ENCODE peak calls at places on chromosomes 6 and 20, in eight cellular contexts. One of them, this sample, is unnamed.

GRCh38 chr6:87124074-87124473 is 29.2 kb upstream of the CGA start:
- DNase-seq in heart left ventricle: no peak
- DNase-seq in fibroblast of the aortic adventitia: no peak
- DNase-seq in lower lobe of right lung: no peak
- DNase-seq in HCT116: no peak
- DNase-seq in suprapubic skin: no peak
- DNase-seq in endothelial cell of umbilical vein: no peak
- DNase-seq in endothelial cell: no peak
- DNase-seq in this sample: no peak

GRCh38 chr6:5333653-5334052 is 72.3 kb downstream of the FARS2 start:
- DNase-seq in endothelial cell: no peak
- DNase-seq in HCT116: no peak
- DNase-seq in endothelial cell of umbilical vein: no peak
- DNase-seq in heart left ventricle: no peak
- DNase-seq in fibroblast of the aortic adventitia: peak
- DNase-seq in lower lobe of right lung: no peak
- DNase-seq in suprapubic skin: no peak
- DNase-seq in this sample: no peak

GRCh38 chr20:40687384-40688128 is 1.5 kb downstream of the MAFB start:
- DNase-seq in fibroblast of the aortic adventitia: peak
- DNase-seq in HCT116: no peak
- DNase-seq in heart left ventricle: peak
- DNase-seq in endothelial cell: peak
- DNase-seq in endothelial cell of umbilical vein: peak
- DNase-seq in suprapubic skin: peak
- DNase-seq in lower lobe of right lung: peak
- DNase-seq in this sample: no peak

GRCh38 chr6:56222509-56222908 is 24.9 kb downstream of the COL21A1 start:
- DNase-seq in suprapubic skin: no peak
- DNase-seq in HCT116: no peak
- DNase-seq in endothelial cell: no peak
- DNase-seq in lower lobe of right lung: no peak
- DNase-seq in heart left ventricle: no peak
- DNase-seq in endothelial cell of umbilical vein: no peak
- DNase-seq in fibroblast of the aortic adventitia: peak
- DNase-seq in this sample: no peak

GRCh38 chr6:142551145-142551811 is 249.5 kb downstream of the ADGRG6 start:
- DNase-seq in lower lobe of right lung: no peak
- DNase-seq in suprapubic skin: no peak
- DNase-seq in heart left ventricle: no peak
- DNase-seq in endothelial cell: no peak
- DNase-seq in HCT116: peak
- DNase-seq in endothelial cell of umbilical vein: no peak
- DNase-seq in fibroblast of the aortic adventitia: no peak
- DNase-seq in this sample: no peak

GRCh38 chr20:7696311-7696710 is 243.9 kb downstream of the HAO1 start:
- DNase-seq in heart left ventricle: no peak
- DNase-seq in fibroblast of the aortic adventitia: peak
- DNase-seq in lower lobe of right lung: no peak
- DNase-seq in HCT116: no peak
- DNase-seq in endothelial cell of umbilical vein: peak
- DNase-seq in suprapubic skin: no peak
- DNase-seq in endothelial cell: no peak
- DNase-seq in this sample: no peak

GRCh38 chr6:11702039-11702795 is 76.4 kb downstream of the ADTRP start:
- DNase-seq in fibroblast of the aortic adventitia: peak
- DNase-seq in lower lobe of right lung: no peak
- DNase-seq in heart left ventricle: peak
- DNase-seq in HCT116: no peak
- DNase-seq in endothelial cell: no peak
- DNase-seq in suprapubic skin: no peak
- DNase-seq in endothelial cell of umbilical vein: no peak
- DNase-seq in this sample: no peak

GRCh38 chr6:1063671-1064355 is 248.1 kb upstream of the FOXQ1 start:
- DNase-seq in endothelial cell: no peak
- DNase-seq in heart left ventricle: no peak
- DNase-seq in HCT116: no peak
- DNase-seq in endothelial cell of umbilical vein: no peak
- DNase-seq in fibroblast of the aortic adventitia: peak
- DNase-seq in suprapubic skin: no peak
- DNase-seq in lower lobe of right lung: no peak
- DNase-seq in this sample: no peak

GRCh38 chr6:47093169-47093568 is 51.0 kb upstream of the ADGRF1 start:
- DNase-seq in endothelial cell of umbilical vein: no peak
- DNase-seq in heart left ventricle: no peak
- DNase-seq in endothelial cell: no peak
- DNase-seq in lower lobe of right lung: no peak
- DNase-seq in suprapubic skin: no peak
- DNase-seq in HCT116: no peak
- DNase-seq in fibroblast of the aortic adventitia: no peak
- DNase-seq in this sample: no peak

GRCh38 chr6:137878810-137879285 is 11.8 kb downstream of the TNFAIP3 start:
- DNase-seq in suprapubic skin: peak
- DNase-seq in heart left ventricle: peak
- DNase-seq in lower lobe of right lung: peak
- DNase-seq in endothelial cell: peak
- DNase-seq in HCT116: no peak
- DNase-seq in endothelial cell of umbilical vein: no peak
- DNase-seq in fibroblast of the aortic adventitia: no peak
- DNase-seq in this sample: no peak

GRCh38 chr6:143772110-143772509 is 71.0 kb upstream of the LTV1 start:
- DNase-seq in HCT116: no peak
- DNase-seq in endothelial cell of umbilical vein: no peak
- DNase-seq in suprapubic skin: no peak
- DNase-seq in heart left ventricle: no peak
- DNase-seq in endothelial cell: no peak
- DNase-seq in lower lobe of right lung: no peak
- DNase-seq in fibroblast of the aortic adventitia: peak
- DNase-seq in this sample: no peak

GRCh38 chr20:62938105-62938888 is at the start of gene GID8:
- DNase-seq in endothelial cell: peak
- DNase-seq in suprapubic skin: peak
- DNase-seq in endothelial cell of umbilical vein: peak
- DNase-seq in heart left ventricle: peak
- DNase-seq in fibroblast of the aortic adventitia: peak
- DNase-seq in HCT116: no peak
- DNase-seq in lower lobe of right lung: peak
- DNase-seq in this sample: peak

GRCh38 chr6:145212807-145213206 is 522.5 kb downstream of the EPM2A start:
- DNase-seq in lower lobe of right lung: no peak
- DNase-seq in suprapubic skin: no peak
- DNase-seq in fibroblast of the aortic adventitia: no peak
- DNase-seq in endothelial cell: no peak
- DNase-seq in heart left ventricle: no peak
- DNase-seq in endothelial cell of umbilical vein: no peak
- DNase-seq in HCT116: no peak
- DNase-seq in this sample: no peak

GRCh38 chr6:53524455-53524815 is 20.5 kb downstream of the GCLC start:
- DNase-seq in HCT116: no peak
- DNase-seq in endothelial cell: no peak
- DNase-seq in heart left ventricle: no peak
- DNase-seq in endothelial cell of umbilical vein: peak
- DNase-seq in fibroblast of the aortic adventitia: peak
- DNase-seq in suprapubic skin: no peak
- DNase-seq in lower lobe of right lung: no peak
- DNase-seq in this sample: no peak

GRCh38 chr6:85678602-85679444 is 36.1 kb upstream of the SYNCRIP start:
- DNase-seq in endothelial cell of umbilical vein: peak
- DNase-seq in heart left ventricle: peak
- DNase-seq in endothelial cell: peak
- DNase-seq in suprapubic skin: peak
- DNase-seq in fibroblast of the aortic adventitia: peak
- DNase-seq in HCT116: peak
- DNase-seq in lower lobe of right lung: peak
- DNase-seq in this sample: peak

GRCh38 chr6:85675030-85675819 is 32.5 kb upstream of the SYNCRIP start:
- DNase-seq in heart left ventricle: no peak
- DNase-seq in fibroblast of the aortic adventitia: peak
- DNase-seq in HCT116: no peak
- DNase-seq in suprapubic skin: no peak
- DNase-seq in endothelial cell of umbilical vein: peak
- DNase-seq in endothelial cell: no peak
- DNase-seq in lower lobe of right lung: no peak
- DNase-seq in this sample: no peak

GRCh38 chr6:85676086-85676729 is 33.5 kb upstream of the SYNCRIP start:
- DNase-seq in fibroblast of the aortic adventitia: peak
- DNase-seq in suprapubic skin: no peak
- DNase-seq in endothelial cell of umbilical vein: peak
- DNase-seq in heart left ventricle: no peak
- DNase-seq in HCT116: no peak
- DNase-seq in lower lobe of right lung: no peak
- DNase-seq in endothelial cell: no peak
- DNase-seq in this sample: no peak

GRCh38 chr6:85678000-85678601 is 35.4 kb upstream of the SYNCRIP start:
- DNase-seq in suprapubic skin: no peak
- DNase-seq in endothelial cell: no peak
- DNase-seq in lower lobe of right lung: no peak
- DNase-seq in fibroblast of the aortic adventitia: no peak
- DNase-seq in heart left ventricle: no peak
- DNase-seq in endothelial cell of umbilical vein: no peak
- DNase-seq in HCT116: no peak
- DNase-seq in this sample: no peak

DNA sequence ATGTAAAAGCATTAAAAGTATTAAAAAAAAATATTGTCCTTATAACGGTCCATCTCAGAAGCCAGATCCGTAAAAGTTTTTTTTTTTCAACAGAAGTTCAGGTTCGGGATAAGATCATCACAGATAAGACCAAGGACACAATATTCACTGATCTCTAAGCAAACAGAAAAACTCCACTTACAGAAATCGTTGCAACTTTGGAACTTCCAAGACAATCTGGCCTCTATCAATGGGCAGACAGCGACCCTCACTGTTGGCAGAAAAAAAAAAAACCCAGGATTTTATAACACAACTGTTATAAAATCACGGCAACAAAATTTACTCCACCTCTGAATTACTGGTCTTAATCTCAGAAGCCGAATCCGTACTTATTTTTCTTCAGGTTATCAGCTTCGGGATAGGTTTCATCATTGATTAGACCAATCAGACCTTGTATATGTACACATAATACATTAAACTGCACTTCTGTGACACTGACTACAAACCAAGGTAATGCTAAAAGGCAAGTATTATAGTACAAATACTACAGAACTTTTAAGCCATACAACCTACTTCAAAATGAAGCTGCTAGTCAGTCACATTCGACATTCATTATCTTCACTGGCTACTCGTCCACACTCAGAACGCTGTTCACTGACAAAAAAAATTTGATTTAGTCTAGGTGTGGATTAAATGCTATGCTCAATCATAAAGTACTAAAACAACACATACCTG is 34.7 kb upstream of the SYNCRIP start:
- DNase-seq in HCT116: no peak
- DNase-seq in lower lobe of right lung: no peak
- DNase-seq in fibroblast of the aortic adventitia: peak
- DNase-seq in endothelial cell: no peak
- DNase-seq in suprapubic skin: no peak
- DNase-seq in heart left ventricle: no peak
- DNase-seq in endothelial cell of umbilical vein: peak
- DNase-seq in this sample: no peak
- TF ChIP-seq CTCF in HCT116: no peak
- TF ChIP-seq CTCF in lower lobe of right lung: peak
- TF ChIP-seq CTCF in fibroblast of the aortic adventitia: no peak
- TF ChIP-seq CTCF in endothelial cell: no peak
- TF ChIP-seq CTCF in suprapubic skin: no peak
- TF ChIP-seq CTCF in heart left ventricle: peak
- TF ChIP-seq CTCF in endothelial cell of umbilical vein: no peak
- TF ChIP-seq CTCF in this sample: no peak

GRCh38 chr6:28225056-28225834 is at the start of gene ZSCAN9:
- DNase-seq in fibroblast of the aortic adventitia: peak
- DNase-seq in endothelial cell of umbilical vein: peak
- DNase-seq in lower lobe of right lung: peak
- DNase-seq in endothelial cell: peak
- DNase-seq in heart left ventricle: peak
- DNase-seq in HCT116: peak
- DNase-seq in suprapubic skin: peak
- DNase-seq in this sample: peak
- TF ChIP-seq CTCF in fibroblast of the aortic adventitia: no peak
- TF ChIP-seq CTCF in endothelial cell of umbilical vein: no peak
- TF ChIP-seq CTCF in lower lobe of right lung: no peak
- TF ChIP-seq CTCF in endothelial cell: no peak
- TF ChIP-seq CTCF in heart left ventricle: no peak
- TF ChIP-seq CTCF in HCT116: no peak
- TF ChIP-seq CTCF in suprapubic skin: no peak
- TF ChIP-seq CTCF in this sample: no peak

GRCh38 chr6:20400476-20401402 is 940 bp upstream of the E2F3 start:
- DNase-seq in fibroblast of the aortic adventitia: peak
- DNase-seq in lower lobe of right lung: peak
- DNase-seq in HCT116: peak
- DNase-seq in suprapubic skin: peak
- DNase-seq in endothelial cell of umbilical vein: peak
- DNase-seq in heart left ventricle: peak
- DNase-seq in endothelial cell: peak
- DNase-seq in this sample: no peak
- TF ChIP-seq CTCF in fibroblast of the aortic adventitia: peak
- TF ChIP-seq CTCF in lower lobe of right lung: peak
- TF ChIP-seq CTCF in HCT116: peak
- TF ChIP-seq CTCF in suprapubic skin: no peak
- TF ChIP-seq CTCF in endothelial cell of umbilical vein: peak
- TF ChIP-seq CTCF in heart left ventricle: no peak
- TF ChIP-seq CTCF in endothelial cell: peak
- TF ChIP-seq CTCF in this sample: no peak

GRCh38 chr6:78797270-78797669 is 70.1 kb upstream of the IRAK1BP1 start:
- DNase-seq in suprapubic skin: no peak
- DNase-seq in endothelial cell of umbilical vein: no peak
- DNase-seq in endothelial cell: no peak
- DNase-seq in lower lobe of right lung: no peak
- DNase-seq in fibroblast of the aortic adventitia: no peak
- DNase-seq in heart left ventricle: no peak
- DNase-seq in HCT116: no peak
- DNase-seq in this sample: no peak

DNA sequence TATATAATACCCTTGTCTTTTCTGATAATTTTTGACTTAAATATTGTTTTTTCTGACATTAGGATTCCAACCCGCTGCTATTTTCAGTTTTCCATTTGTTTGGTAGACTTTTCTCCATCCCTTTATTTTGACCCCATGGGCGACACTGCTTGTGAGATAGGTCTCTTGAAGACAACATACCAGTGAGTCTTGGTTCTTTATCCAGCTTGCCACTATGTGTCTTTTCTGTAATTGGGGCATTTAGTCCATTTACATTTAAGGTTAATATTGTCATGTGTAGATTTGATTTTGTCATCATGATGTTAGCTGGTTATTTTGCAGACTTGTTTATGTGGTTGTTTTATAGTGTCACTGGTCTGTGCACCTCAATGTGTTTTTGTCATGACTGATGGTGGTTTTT is 67.7 kb upstream of the IRAK1BP1 start:
- DNase-seq in heart left ventricle: no peak
- DNase-seq in endothelial cell of umbilical vein: no peak
- DNase-seq in suprapubic skin: no peak
- DNase-seq in lower lobe of right lung: no peak
- DNase-seq in HCT116: no peak
- DNase-seq in fibroblast of the aortic adventitia: no peak
- DNase-seq in endothelial cell: no peak
- DNase-seq in this sample: no peak
- TF ChIP-seq CTCF in heart left ventricle: no peak
- TF ChIP-seq CTCF in endothelial cell of umbilical vein: no peak
- TF ChIP-seq CTCF in suprapubic skin: no peak
- TF ChIP-seq CTCF in lower lobe of right lung: no peak
- TF ChIP-seq CTCF in HCT116: no peak
- TF ChIP-seq CTCF in fibroblast of the aortic adventitia: no peak
- TF ChIP-seq CTCF in endothelial cell: no peak
- TF ChIP-seq CTCF in this sample: no peak

GRCh38 chr6:68657374-68657773 is 22.3 kb downstream of the ADGRB3 start:
- DNase-seq in HCT116: no peak
- DNase-seq in suprapubic skin: no peak
- DNase-seq in fibroblast of the aortic adventitia: no peak
- DNase-seq in endothelial cell: no peak
- DNase-seq in endothelial cell of umbilical vein: no peak
- DNase-seq in heart left ventricle: no peak
- DNase-seq in lower lobe of right lung: no peak
- DNase-seq in this sample: no peak
- TF ChIP-seq CTCF in HCT116: no peak
- TF ChIP-seq CTCF in suprapubic skin: no peak
- TF ChIP-seq CTCF in fibroblast of the aortic adventitia: no peak
- TF ChIP-seq CTCF in endothelial cell: no peak
- TF ChIP-seq CTCF in endothelial cell of umbilical vein: no peak
- TF ChIP-seq CTCF in heart left ventricle: no peak
- TF ChIP-seq CTCF in lower lobe of right lung: no peak
- TF ChIP-seq CTCF in this sample: no peak